ENCODE peak calls at places on chromosomes 7 and 10, in five cellular contexts. Q, U, L, T and K are unnamed samples.

GRCh38 chr7:111159426-111159825 is 68.5 kb downstream of the LRRN3 start:
- DNase-seq in L (no peak), T (no peak), Q (no peak), U (peak; percentile 4), K (no peak)

GRCh38 chr10:43398939-43399871 is 9.8 kb downstream of the HNRNPF start:
- DNase-seq in Q (peak; percentile 38), U (no peak), T (no peak), L (peak; percentile 45), K (no peak)

GRCh38 chr7:75699993-75700392 is 38.7 kb downstream of the HIP1 start:
- DNase-seq in Q (no peak), U (no peak), L (no peak), T (no peak), K (no peak)

GRCh38 chr10:72658696-72659400 is 33.0 kb upstream of the MICU1 start:
- DNase-seq in L (no peak), Q (no peak), T (no peak), U (no peak), K (no peak)

GRCh38 chr7:94297397-94297838 is 97.3 kb upstream of the COL1A2 start:
- DNase-seq in L (peak; percentile 93), Q (peak; percentile 35), T (no peak), U (peak; percentile 38), K (peak; percentile 48)

GRCh38 chr7:105454058-105454739 is 65.5 kb upstream of the SRPK2 start:
- DNase-seq in T (no peak), Q (no peak), U (peak; percentile 62), L (no peak), K (peak; percentile 33)

GRCh38 chr10:132611026-132611910 is 73.7 kb downstream of the INPP5A start:
- DNase-seq in U (no peak), L (no peak), T (no peak), Q (no peak), K (no peak)

GRCh38 chr10:101121661-101122045 is 9.4 kb upstream of the TLX1 start:
- DNase-seq in T (no peak), Q (no peak), L (no peak), U (no peak), K (no peak)

GRCh38 chr7:100071018-100071723 is 10.4 kb downstream of the ZNF3 start:
- DNase-seq in T (no peak), Q (no peak), L (no peak), U (no peak), K (no peak)

GRCh38 chr10:12350167-12350872 is 973 bp downstream of the CAMK1D start:
- DNase-seq in U (peak; percentile 29), T (no peak), L (peak; percentile 72), Q (peak; percentile 57), K (no peak)

GRCh38 chr7:80478683-80479082 is 33.2 kb downstream of the GNAT3 start:
- DNase-seq in Q (no peak), L (no peak), T (no peak), U (peak; percentile 42), K (no peak)

GRCh38 chr7:30920021-30920583 is 8.4 kb downstream of the AQP1 start:
- DNase-seq in Q (no peak), T (no peak), U (no peak), L (peak; percentile 62), K (no peak)

GRCh38 chr10:91909178-91909677 is at the start of gene FGFBP3:
- DNase-seq in T (peak; percentile 40), L (no peak), U (peak; percentile 55), Q (peak; percentile 26), K (no peak)

GRCh38 chr7:77878500-77878899 is 79.9 kb downstream of the PHTF2 start:
- DNase-seq in T (no peak), U (no peak), L (no peak), Q (no peak), K (no peak)

GRCh38 chr7:77877800-77878199 is 79.2 kb downstream of the PHTF2 start:
- DNase-seq in U (no peak), L (no peak), Q (no peak), T (no peak), K (no peak)
- H3K27ac ChIP-seq in U (no peak overlapping the region), L (no peak overlapping the region), Q (no peak overlapping the region), T (no peak overlapping the region), K (no peak overlapping the region)

DNA sequence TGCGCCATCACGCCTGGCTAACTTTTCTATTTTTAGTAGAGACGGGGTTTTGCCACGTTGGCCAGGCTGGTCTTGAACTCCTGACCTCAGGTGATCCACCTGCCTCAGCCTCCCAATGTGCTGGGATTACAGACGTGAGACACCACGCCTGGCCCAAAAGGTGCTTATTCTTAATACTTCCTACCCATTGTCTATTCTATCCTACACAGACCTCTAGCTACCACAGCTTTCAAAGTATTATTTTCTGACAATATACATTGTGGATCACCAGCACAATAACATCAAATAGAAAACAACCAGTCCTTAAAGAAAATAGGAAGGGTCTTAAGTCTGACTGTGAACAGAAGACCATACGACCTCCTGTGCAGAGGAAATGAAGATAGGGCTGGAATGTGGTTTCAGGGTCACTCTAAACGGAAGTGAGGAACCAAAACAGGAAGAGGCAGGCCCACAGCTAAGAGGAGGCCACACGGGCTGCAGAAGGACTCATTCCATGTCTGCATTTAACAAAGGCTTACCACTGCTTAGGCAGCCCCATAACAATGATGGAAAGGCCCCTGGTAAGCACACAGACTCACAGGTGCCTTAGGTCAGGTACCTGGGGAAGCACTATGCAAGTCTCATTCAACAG is 115.2 kb downstream of the ZFAND4 start:
- DNase-seq in T (no peak), L (no peak), U (no peak), Q (peak; percentile 20), K (no peak)
- H3K27ac ChIP-seq in T (no peak overlapping the region), L (no peak overlapping the region), U (no peak overlapping the region), Q (no peak overlapping the region), K (no peak overlapping the region)

GRCh38 chr7:90207956-90208355 is 3.6 kb upstream of the STEAP2 start:
- DNase-seq in Q (no peak), T (no peak), L (no peak), U (no peak), K (no peak)

GRCh38 chr7:90210925-90211324 is 615 bp upstream of the STEAP2 start:
- DNase-seq in Q (peak; percentile 12), T (no peak), U (no peak), L (no peak), K (no peak)

GRCh38 chr7:90210475-90210874 is 1.1 kb upstream of the STEAP2 start:
- DNase-seq in L (no peak), Q (no peak), U (no peak), T (no peak), K (no peak)

GRCh38 chr7:90211391-90212148 is at the start of gene STEAP2:
- DNase-seq in Q (peak; percentile 94), L (peak; percentile 98), U (peak; percentile 72), T (peak; percentile 82), K (peak; percentile 31)

DNA sequence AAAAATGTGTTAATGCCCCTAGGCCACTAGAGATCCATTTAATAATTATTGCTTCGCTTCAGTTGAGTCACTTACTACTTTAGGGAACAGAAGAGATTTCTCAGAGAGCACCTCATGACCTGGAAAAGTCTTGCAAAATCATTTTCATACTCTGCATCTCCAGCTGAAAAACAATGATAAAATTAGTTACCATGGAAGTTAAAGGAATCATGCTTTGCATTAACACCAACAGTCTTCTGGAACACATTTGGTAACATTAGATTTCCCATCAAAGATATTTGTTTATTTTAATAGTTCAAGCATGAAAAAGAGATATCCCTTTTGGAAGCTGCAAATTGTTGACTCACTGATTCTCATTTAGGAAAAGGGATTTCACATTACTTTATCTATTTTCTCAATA is 1.8 kb upstream of the STEAP2 start:
- DNase-seq in Q (no peak), U (no peak), T (no peak), L (no peak), K (no peak)
- H3K27ac ChIP-seq in Q (no peak overlapping the region), U (no peak overlapping the region), T (no peak overlapping the region), L (no peak overlapping the region), K (no peak overlapping the region)

DNA sequence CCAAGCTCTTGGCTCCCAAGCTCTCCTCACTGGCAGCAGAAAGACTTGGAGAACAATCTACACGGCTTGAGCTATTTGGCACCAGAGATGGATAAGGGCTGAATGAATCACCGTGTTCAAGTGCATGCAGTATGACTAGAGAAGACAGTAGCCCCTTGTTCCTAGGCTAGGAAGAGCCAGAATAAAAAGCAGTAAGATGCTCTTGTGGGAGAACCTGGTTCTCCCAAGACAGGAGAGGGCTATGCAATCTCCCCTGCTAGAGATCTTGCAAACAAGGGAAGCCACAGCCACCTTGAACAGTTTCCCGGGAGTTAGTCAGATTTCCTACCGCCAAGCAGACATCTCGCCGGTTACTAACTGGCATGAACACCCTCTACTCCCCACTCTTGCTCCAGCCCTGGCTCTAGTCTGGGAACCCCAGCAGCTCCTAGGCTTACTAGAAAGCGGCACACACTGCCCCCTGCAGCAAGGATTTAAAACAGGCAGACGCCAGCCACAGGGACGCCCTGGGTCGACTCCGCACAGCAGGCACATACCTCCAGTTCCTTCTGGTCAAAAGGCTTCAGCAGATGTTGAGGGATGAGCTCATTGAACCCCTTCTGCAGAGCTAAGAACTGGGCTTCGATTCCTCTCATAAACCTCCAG is 107.3 kb downstream of the SMURF1 start:
- DNase-seq in L (no peak), U (no peak), Q (no peak), T (no peak), K (no peak)
- H3K27ac ChIP-seq in L (no peak overlapping the region), U (peak overlapping the region; percentile 6), Q (no peak overlapping the region), T (no peak overlapping the region), K (no peak overlapping the region)

GRCh38 chr7:53638517-53638916 is 603.1 kb downstream of the POM121L12 start:
- DNase-seq in Q (no peak), T (no peak), L (no peak), U (no peak), K (no peak)

GRCh38 chr7:53642361-53642760 is 606.9 kb downstream of the POM121L12 start:
- DNase-seq in Q (no peak), L (no peak), T (no peak), U (no peak), K (no peak)
- H3K27ac ChIP-seq in Q (no peak overlapping the region), L (no peak overlapping the region), T (no peak overlapping the region), U (no peak overlapping the region), K (no peak overlapping the region)